ENCODE peak calls at places on chromosomes 13 and 19, in seven cellular contexts. B is RPMI7951; A is H54; M is ascending aorta; G is NCI-H774; K is GM12865; C is activated T-helper 2 cell treated with anti-CD3 and anti-CD28 coated beads, Interferon-gamma antibody, Interleukin-2, Interleukin-4, amounts not matched to agents 10 μg/mL and 5 μg/mL and 100 μg/mL, durations not matched to agents 14 hours and 24 hours and 36 hours. F is an unnamed sample.
A peak's percentile ranks its signal among the peaks of the same experiment; 100 is the strongest.

GRCh38 chr19:45729774-45730388 is 815 bp downstream of the FBXO46 start:
- DNase-seq in B (no peak), A (no peak), M (no peak), G (no peak), K (peak; percentile 45), C (no peak), F (no peak)

GRCh38 chr19:11092181-11092538 is 2.9 kb downstream of the LDLR start:
- DNase-seq in B (peak; percentile 76), A (no peak), M (no peak), G (no peak), K (peak; percentile 68), C (peak; percentile 46), F (no peak)

GRCh38 chr13:51380269-51380668 is 40.8 kb downstream of the SERPINE3 start:
- DNase-seq in B (no peak), A (no peak), M (no peak), G (peak; percentile 17), K (no peak), C (no peak), F (no peak)

GRCh38 chr19:10683582-10683981 is 17.7 kb upstream of the QTRT1 start:
- DNase-seq in B (no peak), A (no peak), M (no peak), G (no peak), K (no peak), C (no peak), F (no peak)

GRCh38 chr19:44570984-44571684 is 41.7 kb upstream of the CEACAM20 start:
- DNase-seq in B (peak; percentile 79), A (peak; percentile 63), M (peak; percentile 77), G (peak; percentile 58), K (peak; percentile 73), C (peak; percentile 28), F (peak; percentile 70)

GRCh38 chr13:112056739-112057433 is 10.1 kb upstream of the SOX1 start:
- DNase-seq in B (no peak), A (no peak), M (no peak), G (peak; percentile 81), K (no peak), C (no peak), F (no peak)

GRCh38 chr19:45147835-45148676 is 12.7 kb downstream of the NKPD1 start:
- DNase-seq in B (no peak), A (no peak), M (no peak), G (no peak), K (no peak), C (no peak), F (no peak)

GRCh38 chr19:12481781-12482504 is 2.7 kb downstream of the ZNF709 start:
- DNase-seq in B (no peak), A (no peak), M (no peak), G (no peak), K (no peak), C (no peak), F (no peak)

GRCh38 chr13:36801035-36801434 is 18.0 kb upstream of the RFXAP start:
- DNase-seq in B (no peak), A (no peak), M (no peak), G (no peak), K (no peak), C (no peak), F (no peak)

GRCh38 chr19:44553478-44554171 is 24.1 kb upstream of the CEACAM20 start:
- DNase-seq in B (peak; percentile 40), A (no peak), M (no peak), G (no peak), K (no peak), C (no peak), F (no peak)

GRCh38 chr13:109211616-109212015 is 574.8 kb downstream of the IRS2 start:
- DNase-seq in B (peak; percentile 83), A (peak; percentile 18), M (no peak), G (no peak), K (no peak), C (no peak), F (no peak)

GRCh38 chr13:45327253-45327954 is 13.6 kb downstream of the TPT1 start:
- DNase-seq in B (no peak), A (no peak), M (no peak), G (no peak), K (no peak), C (no peak), F (no peak)

F was measured in ureter.